ENCODE peak calls at places on chromosomes 4 and X, in five cellular contexts. O is psoas muscle; S is AG09319; Y is SJCRH30; W is Jurkat, Clone E6-1. T is an unnamed sample.

GRCh38 chr4:80010316-80010715 is 62.7 kb downstream of the ANTXR2 start:
- DNase-seq in O (no peak), S (no peak), Y (no peak), W (no peak), T (no peak)

GRCh38 chrX:106802388-106803275 is at the start of gene TBC1D8B:
- DNase-seq in O (peak; percentile 79), S (peak; percentile 70), Y (peak; percentile 34), W (no peak), T (peak; percentile 71)

GRCh38 chr4:77599378-77599777 is 6.2 kb upstream of the CXCL13 start:
- DNase-seq in O (no peak), S (no peak), Y (peak; percentile 37), W (peak; percentile 9), T (no peak)

GRCh38 chr4:55175779-55176231 is 50.4 kb upstream of the KDR start:
- DNase-seq in O (no peak), S (no peak), Y (no peak), W (no peak), T (no peak)

GRCh38 chrX:84469226-84469625 is 33.0 kb downstream of the HDX start:
- DNase-seq in O (no peak), S (no peak), Y (peak; percentile 34), W (no peak), T (no peak)

GRCh38 chr4:143186202-143186601 is 1.5 kb downstream of the USP38 start:
- DNase-seq in O (no peak), S (no peak), Y (no peak), W (no peak), T (no peak)

GRCh38 chr4:7941111-7942018 is 1.7 kb upstream of the AFAP1 start:
- DNase-seq in O (no peak), S (no peak), Y (no peak), W (no peak), T (no peak)

GRCh38 chr4:140078366-140078765 is 75.6 kb downstream of the MAML3 start:
- DNase-seq in O (peak; percentile 69), S (no peak), Y (peak; percentile 13), W (no peak), T (no peak)

GRCh38 chrX:66677430-66677829 is 38.6 kb upstream of the EDA2R start:
- DNase-seq in O (no peak), S (no peak), Y (no peak), W (no peak), T (no peak)

GRCh38 chr4:123064390-123064789 is 142.0 kb upstream of the NUDT6 start:
- DNase-seq in O (no peak), S (no peak), Y (no peak), W (no peak), T (no peak)

T was measured in heart left ventricle.